ENCODE peak calls at places on chromosomes 7 and 10, in eight cellular contexts. P, R, Y, C, X, B, Z and E are unnamed samples.

GRCh38 chr7:132249591-132249971 is 326.7 kb downstream of the PLXNA4 start:
- DNase-seq in P (no peak), R (no peak), Y (peak), C (peak), X (no peak), B (no peak), Z (peak), E (no peak)

GRCh38 chr7:87653178-87653577 is 25.0 kb downstream of the RUNDC3B start:
- DNase-seq in P (no peak), R (no peak), Y (no peak), C (no peak), X (no peak), B (no peak), Z (no peak), E (no peak)

GRCh38 chr10:132616170-132616994 is 78.8 kb downstream of the INPP5A start:
- DNase-seq in P (no peak), R (peak), Y (no peak), C (no peak), X (peak), B (no peak), Z (no peak), E (no peak)

GRCh38 chr7:2200584-2200980 is 32.2 kb downstream of the MAD1L1 start:
- DNase-seq in P (no peak), R (no peak), Y (no peak), C (no peak), X (no peak), B (no peak), Z (no peak), E (no peak)

GRCh38 chr7:16918288-16918895 is 36.6 kb upstream of the AGR3 start:
- DNase-seq in P (no peak), R (no peak), Y (no peak), C (peak), X (no peak), B (no peak), Z (peak), E (no peak)

GRCh38 chr10:25398680-25399079 is 223.9 kb downstream of the GPR158 start:
- DNase-seq in P (no peak), R (no peak), Y (no peak), C (no peak), X (no peak), B (no peak), Z (no peak), E (no peak)

GRCh38 chr7:105680505-105681187 is 99.4 kb upstream of the EFCAB10 start:
- DNase-seq in P (peak), R (no peak), Y (peak), C (no peak), X (peak), B (no peak), Z (no peak), E (no peak)

GRCh38 chr7:3559178-3559765 is 258.2 kb downstream of the SDK1 start:
- DNase-seq in P (no peak), R (no peak), Y (no peak), C (no peak), X (no peak), B (no peak), Z (no peak), E (peak)

GRCh38 chr10:112832361-112832878 is 117.6 kb upstream of the TCF7L2 start:
- DNase-seq in P (no peak), R (no peak), Y (peak), C (no peak), X (peak), B (no peak), Z (no peak), E (no peak)

GRCh38 chr7:101170617-101171441 is 5.5 kb upstream of the VGF start:
- DNase-seq in P (peak), R (no peak), Y (no peak), C (no peak), X (no peak), B (no peak), Z (no peak), E (no peak)

GRCh38 chr10:52776471-52776903 is 3.9 kb upstream of the MBL2 start:
- DNase-seq in P (no peak), R (no peak), Y (no peak), C (no peak), X (no peak), B (no peak), Z (no peak), E (no peak)

GRCh38 chr10:50325449-50326188 is 74.3 kb upstream of the ASAH2 start:
- DNase-seq in P (no peak), R (no peak), Y (peak), C (no peak), X (no peak), B (no peak), Z (no peak), E (peak)

GRCh38 chr10:77131214-77131613 is 506.4 kb downstream of the KCNMA1 start:
- DNase-seq in P (no peak), R (no peak), Y (no peak), C (no peak), X (no peak), B (no peak), Z (no peak), E (no peak)

GRCh38 chr7:3464900-3465622 is 164.0 kb downstream of the SDK1 start:
- DNase-seq in P (no peak), R (peak), Y (no peak), C (no peak), X (no peak), B (no peak), Z (peak), E (no peak)

GRCh38 chr10:95542330-95542729 is 18.8 kb downstream of the SORBS1 start:
- DNase-seq in P (no peak), R (no peak), Y (no peak), C (no peak), X (no peak), B (no peak), Z (no peak), E (no peak)

GRCh38 chr7:134755422-134756022 is 23.9 kb upstream of the CALD1 start:
- DNase-seq in P (no peak), R (peak), Y (no peak), C (peak), X (no peak), B (no peak), Z (peak), E (no peak)

GRCh38 chr10:120940299-120940900 is 89.2 kb downstream of the WDR11 start:
- DNase-seq in P (no peak), R (no peak), Y (peak), C (no peak), X (no peak), B (no peak), Z (peak), E (no peak)

GRCh38 chr10:44804661-44805060 is 106.5 kb upstream of the TMEM72 start:
- DNase-seq in P (no peak), R (no peak), Y (no peak), C (no peak), X (no peak), B (no peak), Z (no peak), E (no peak)

GRCh38 chr7:78057571-78057970 is 259.0 kb downstream of the PHTF2 start:
- DNase-seq in P (no peak), R (no peak), Y (no peak), C (no peak), X (no peak), B (no peak), Z (no peak), E (no peak)

GRCh38 chr10:129023057-129023456 is 444.0 kb upstream of the MGMT start:
- DNase-seq in P (no peak), R (no peak), Y (no peak), C (no peak), X (peak), B (no peak), Z (no peak), E (no peak)

GRCh38 chr7:113015038-113015645 is 71.5 kb downstream of the GPR85 start:
- DNase-seq in P (peak), R (no peak), Y (no peak), C (no peak), X (no peak), B (no peak), Z (peak), E (no peak)

GRCh38 chr7:106736508-106737201 is 75.7 kb upstream of the CCDC71L start:
- DNase-seq in P (peak), R (peak), Y (peak), C (peak), X (no peak), B (no peak), Z (no peak), E (no peak)

GRCh38 chr7:27179030-27179429 is 4.9 kb upstream of the HOXA10 start:
- DNase-seq in P (no peak), R (no peak), Y (no peak), C (no peak), X (no peak), B (no peak), Z (no peak), E (no peak)

GRCh38 chr10:100827819-100828743 is 82.7 kb downstream of the PAX2 start:
- DNase-seq in P (peak), R (peak), Y (peak), C (peak), X (no peak), B (no peak), Z (peak), E (no peak)

GRCh38 chr10:22611425-22612111 is 102.8 kb downstream of the PIP4K2A start:
- DNase-seq in P (no peak), R (peak), Y (no peak), C (no peak), X (no peak), B (no peak), Z (no peak), E (no peak)

GRCh38 chr7:30080818-30081217 is 52.6 kb downstream of the PLEKHA8 start:
- DNase-seq in P (no peak), R (no peak), Y (peak), C (no peak), X (no peak), B (no peak), Z (peak), E (no peak)

GRCh38 chr7:92835851-92836488 is 403 bp downstream of the CDK6 start:
- DNase-seq in P (peak), R (peak), Y (no peak), C (peak), X (peak), B (no peak), Z (peak), E (no peak)

GRCh38 chr10:7409732-7410168 is 1.1 kb downstream of the SFMBT2 start:
- DNase-seq in P (no peak), R (no peak), Y (no peak), C (peak), X (no peak), B (no peak), Z (no peak), E (no peak)

GRCh38 chr10:69073731-69074130 is 14.2 kb upstream of the SRGN start:
- DNase-seq in P (no peak), R (no peak), Y (no peak), C (no peak), X (no peak), B (no peak), Z (no peak), E (no peak)

GRCh38 chr7:84088669-84089278 is 105.8 kb downstream of the SEMA3A start:
- DNase-seq in P (no peak), R (no peak), Y (no peak), C (no peak), X (no peak), B (no peak), Z (no peak), E (no peak)

GRCh38 chr7:41117431-41117830 is 585.5 kb downstream of the INHBA start:
- DNase-seq in P (no peak), R (no peak), Y (no peak), C (no peak), X (no peak), B (no peak), Z (no peak), E (no peak)

GRCh38 chr7:31051598-31052503 is at the start of gene ADCYAP1R1:
- DNase-seq in P (no peak), R (no peak), Y (peak), C (peak), X (no peak), B (peak), Z (peak), E (no peak)

GRCh38 chr10:52965489-52965888 is 192.9 kb upstream of the MBL2 start:
- DNase-seq in P (no peak), R (no peak), Y (no peak), C (no peak), X (no peak), B (no peak), Z (no peak), E (no peak)

GRCh38 chr10:43679509-43679908 is 30.8 kb upstream of the ZNF32 start:
- DNase-seq in P (no peak), R (no peak), Y (no peak), C (no peak), X (no peak), B (peak), Z (no peak), E (no peak)

GRCh38 chr7:66380285-66380888 is 175.3 kb downstream of the TPST1 start:
- DNase-seq in P (no peak), R (no peak), Y (no peak), C (no peak), X (no peak), B (no peak), Z (no peak), E (no peak)

GRCh38 chr7:36232971-36233550 is 80.0 kb downstream of the EEPD1 start:
- DNase-seq in P (peak), R (no peak), Y (no peak), C (no peak), X (no peak), B (no peak), Z (no peak), E (no peak)